ENCODE peak calls at places on chromosomes 11 and 22, in four cellular contexts. V is epithelial cell of esophagus, A is endothelial cell, W is WERI-Rb-1. X is an unnamed sample.

GRCh38 chr11:11622772-11623531 is 1.1 kb upstream of the GALNT18 start:
- DNase-seq in V (no peak), A (no peak), W (no peak), X (no peak)

GRCh38 chr11:60785806-60786361 is 751 bp downstream of the MS4A10 start:
- DNase-seq in V (no peak), A (no peak), W (no peak), X (no peak)

GRCh38 chr22:29031236-29031982 is 30.2 kb downstream of the C22orf31 start:
- DNase-seq in V (peak; percentile 62), A (peak; percentile 41), W (no peak), X (peak; percentile 76)

GRCh38 chr22:48835857-48836672 is 991.6 kb downstream of the BRD1 start:
- DNase-seq in V (no peak), A (no peak), W (no peak), X (no peak)

GRCh38 chr11:62353841-62354240 is 16.6 kb downstream of the ASRGL1 start:
- DNase-seq in V (peak; percentile 61), A (no peak), W (no peak), X (no peak)

GRCh38 chr11:69148806-69149205 is 6.9 kb upstream of the SMIM38 start:
- DNase-seq in V (no peak), A (no peak), W (no peak), X (no peak)

GRCh38 chr11:134394311-134394710 is 17.7 kb downstream of the B3GAT1 start:
- DNase-seq in V (no peak), A (no peak), W (no peak), X (no peak)

GRCh38 chr11:75101424-75102128 is 4.9 kb upstream of the OR2AT4 start:
- DNase-seq in V (no peak), A (no peak), W (no peak), X (no peak)

GRCh38 chr11:26028294-26028954 is 303.5 kb upstream of the ANO3 start:
- DNase-seq in V (peak; percentile 66), A (no peak), W (no peak), X (no peak)

GRCh38 chr22:38016182-38017078 is 32.1 kb upstream of the SOX10 start:
- DNase-seq in V (peak; percentile 64), A (no peak), W (no peak), X (peak; percentile 93)

GRCh38 chr22:32964411-32965057 is 93.6 kb downstream of the SYN3 start:
- DNase-seq in V (peak; percentile 87), A (no peak), W (no peak), X (no peak)

GRCh38 chr11:78664606-78665005 is 89.9 kb upstream of the NARS2 start:
- DNase-seq in V (no peak), A (no peak), W (no peak), X (no peak)

GRCh38 chr22:25754527-25755202 is 12.7 kb downstream of the MYO18B start:
- DNase-seq in V (no peak), A (no peak), W (no peak), X (no peak)

GRCh38 chr11:114092478-114092877 is 33.0 kb downstream of the ZBTB16 start:
- DNase-seq in V (no peak), A (no peak), W (no peak), X (no peak)

GRCh38 chr22:19868773-19869471 is 14.2 kb upstream of the GNB1L start:
- DNase-seq in V (peak; percentile 81), A (peak; percentile 3), W (peak; percentile 8), X (peak; percentile 70)

GRCh38 chr22:33402325-33402724 is 344.1 kb upstream of the SYN3 start:
- DNase-seq in V (no peak), A (no peak), W (no peak), X (no peak)

GRCh38 chr11:61679893-61680621 is at the start of gene DAGLA:
- DNase-seq in V (peak; percentile 33), A (peak; percentile 83), W (peak; percentile 61), X (peak; percentile 83)

GRCh38 chr11:47394322-47395224 is 13.8 kb upstream of the SLC39A13 start:
- DNase-seq in V (no peak), A (peak; percentile 76), W (no peak), X (no peak)

GRCh38 chr11:69828276-69828970 is 9.2 kb upstream of the FGF3 start:
- DNase-seq in V (no peak), A (no peak), W (no peak), X (no peak)

GRCh38 chr11:104073950-104074349 is 37.5 kb downstream of the DDI1 start:
- DNase-seq in V (peak; percentile 87), A (no peak), W (peak; percentile 79), X (no peak)

GRCh38 chr22:24807284-24807950 is 1.4 kb downstream of the SGSM1 start:
- DNase-seq in V (peak; percentile 16), A (peak; percentile 14), W (no peak), X (peak; percentile 49)

GRCh38 chr22:41976961-41977566 is 7.8 kb downstream of the SEPTIN3 start:
- DNase-seq in V (no peak), A (no peak), W (peak; percentile 55), X (no peak)

GRCh38 chr11:35360059-35360530 is 59.3 kb downstream of the SLC1A2 start:
- DNase-seq in V (no peak), A (no peak), W (no peak), X (no peak)

GRCh38 chr11:2698386-2699184 is 1.2 kb downstream of the KCNQ1OT1 start:
- DNase-seq in V (peak; percentile 4), A (no peak), W (no peak), X (no peak)

GRCh38 chr11:27081056-27081455 is 40.4 kb downstream of the BBOX1 start:
- DNase-seq in V (peak; percentile 78), A (no peak), W (no peak), X (no peak)

GRCh38 chr11:72072348-72072747 is 8.0 kb downstream of the NUMA1 start:
- DNase-seq in V (peak; percentile 78), A (no peak), W (no peak), X (no peak)

GRCh38 chr11:33444835-33445594 is 187.8 kb downstream of the HIPK3 start:
- DNase-seq in V (no peak), A (no peak), W (no peak), X (no peak)

GRCh38 chr22:46557736-46558480 is 20.5 kb upstream of the CELSR1 start:
- DNase-seq in V (peak; percentile 86), A (no peak), W (no peak), X (no peak)

GRCh38 chr11:17739945-17740338 is 5.4 kb downstream of the KCNC1 start:
- DNase-seq in V (no peak), A (no peak), W (no peak), X (no peak)

GRCh38 chr11:66480116-66480938 is at the start of gene DPP3:
- DNase-seq in V (peak; percentile 98), A (peak; percentile 97), W (peak; percentile 97), X (peak; percentile 98)
- TF ChIP-seq CTCF in V (no peak), A (no peak), W (no peak), X (peak; percentile 24)

GRCh38 chr11:119295178-119295577 is 21.8 kb downstream of the MCAM start:
- DNase-seq in V (peak; percentile 53), A (no peak), W (no peak), X (no peak)
- TF ChIP-seq CTCF in V (peak; percentile 24), A (no peak), W (no peak), X (no peak)

GRCh38 chr11:6062691-6063358 is 32.3 kb upstream of the OR56A1 start:
- DNase-seq in V (no peak), A (no peak), W (no peak), X (no peak)
- TF ChIP-seq CTCF in V (peak; percentile 1), A (no peak), W (no peak), X (no peak)

GRCh38 chr22:39070186-39070585 is 6.9 kb upstream of the APOBEC3G start:
- DNase-seq in V (no peak), A (no peak), W (no peak), X (no peak)

GRCh38 chr22:39073941-39074340 is 3.1 kb upstream of the APOBEC3G start:
- DNase-seq in V (no peak), A (no peak), W (no peak), X (no peak)

DNA sequence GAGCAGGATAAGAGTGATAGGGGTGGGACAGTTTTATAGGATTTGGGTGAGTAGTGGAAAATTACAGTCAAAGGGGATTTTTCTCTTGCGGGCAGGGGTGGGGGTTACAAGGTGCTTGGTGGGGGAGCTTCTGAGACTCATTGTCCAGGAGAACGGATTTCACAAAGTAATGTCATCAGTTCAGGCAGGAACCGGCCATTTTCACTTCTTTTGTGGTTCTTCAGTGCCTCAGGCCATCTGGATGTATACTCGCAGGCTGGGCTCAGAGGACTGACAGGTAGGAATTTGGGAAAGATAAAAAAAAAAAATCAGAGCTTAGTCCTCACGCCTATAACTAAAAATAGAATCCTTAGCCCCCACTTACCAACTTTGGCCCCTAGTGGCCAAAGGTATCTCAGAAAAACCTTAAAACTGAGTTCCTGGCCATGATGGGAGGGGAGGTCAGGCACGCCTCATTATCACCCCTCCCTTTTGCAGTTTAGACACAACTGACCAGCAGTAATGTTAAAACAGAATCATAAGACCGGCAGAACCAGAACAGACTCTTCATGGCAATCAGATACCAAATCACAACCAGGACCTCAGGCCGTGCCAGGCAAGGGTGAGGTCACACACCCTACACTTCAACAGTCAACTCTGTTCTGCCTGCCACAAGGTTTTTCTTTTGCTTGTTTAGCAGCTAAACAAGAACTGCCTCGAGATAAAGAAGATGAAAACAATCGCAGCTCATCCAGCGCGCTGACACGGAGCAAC is 8.9 kb upstream of the APOBEC3G start:
- DNase-seq in V (no peak), A (no peak), W (no peak), X (no peak)
- TF ChIP-seq CTCF in V (no peak), A (no peak), W (peak; percentile 12), X (no peak)

DNA sequence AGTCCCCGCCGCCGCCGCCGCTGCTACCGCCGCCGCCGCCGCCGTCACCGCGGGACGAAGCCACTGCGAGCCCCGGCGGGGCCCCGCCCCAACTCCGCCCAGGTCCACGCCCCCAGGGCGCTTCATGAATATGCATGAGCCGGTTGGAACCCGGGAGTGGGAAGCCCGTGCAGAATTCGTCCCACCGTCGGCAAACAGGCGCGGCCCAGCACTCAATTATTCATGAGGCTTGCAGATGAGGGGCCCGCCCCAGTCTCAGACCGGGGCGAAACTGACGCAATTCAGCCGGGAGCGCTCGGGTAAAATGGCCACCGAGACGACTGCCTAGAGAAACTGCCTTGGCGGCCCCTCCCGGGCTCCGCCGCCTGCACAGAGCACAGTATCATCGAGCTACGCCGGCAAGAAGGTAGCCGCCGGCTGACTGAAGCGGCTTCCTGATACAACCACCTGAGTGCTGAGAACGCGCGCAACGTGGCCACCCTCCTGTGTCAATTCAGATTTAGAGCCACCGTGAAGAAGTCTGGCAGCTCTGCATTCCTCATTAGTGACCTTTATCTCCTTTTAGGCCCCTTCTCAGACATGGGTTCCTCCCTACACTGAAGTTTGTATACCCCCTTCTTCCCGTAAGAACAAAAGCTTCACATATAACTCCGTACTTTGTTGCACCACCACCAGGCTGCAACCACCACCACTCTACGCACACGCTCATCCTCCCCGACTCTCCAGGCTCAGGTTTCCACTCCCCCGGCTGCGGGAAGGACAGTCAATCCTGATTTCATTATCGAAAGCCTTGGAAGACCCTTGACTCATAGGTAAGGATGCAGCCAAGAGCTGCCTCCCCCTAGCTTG is at the start of gene TNKS1BP1:
- DNase-seq in V (peak; percentile 99), A (peak; percentile 94), W (peak; percentile 97), X (peak; percentile 98)
- TF ChIP-seq CTCF in V (peak; percentile 13), A (no peak), W (no peak), X (no peak)